ENCODE peak calls at places on chromosomes 6 and 20, in six cellular contexts. J is hepatocyte, V is tibial artery, C is RWPE2, F is pancreas, Z is thoracic aorta. R is an unnamed sample. For H3K4me1, the result is how much of the 10 kb centered on the place peaks cover.

GRCh38 chr6:130362128-130362527 is 3.7 kb upstream of the TMEM200A start:
- DNase-seq in Z (no peak), V (no peak), C (no peak), J (peak), F (no peak), R (no peak)

GRCh38 chr20:19022791-19023448 is 189.5 kb upstream of the SLC24A3 start:
- DNase-seq in V (no peak), C (no peak), J (no peak), F (no peak), Z (no peak), R (no peak)

GRCh38 chr20:34516874-34517542 is 786 bp downstream of the DYNLRB1 start:
- DNase-seq in F (no peak), J (peak), C (no peak), Z (no peak), V (no peak), R (no peak)

GRCh38 chr6:132198040-132198439 is 203.2 kb downstream of the MOXD1 start:
- DNase-seq in C (no peak), F (no peak), J (no peak), Z (no peak), V (no peak), R (no peak)

GRCh38 chr6:155883741-155884140 is 428.1 kb upstream of the NOX3 start:
- DNase-seq in J (no peak), F (no peak), Z (no peak), V (no peak), C (no peak), R (no peak)

GRCh38 chr6:46465294-46466165 is 25.7 kb downstream of the RCAN2 start:
- DNase-seq in Z (no peak), J (no peak), V (no peak), C (no peak), F (no peak), R (no peak)

GRCh38 chr20:10090588-10091166 is 55.9 kb downstream of the ANKEF1 start:
- DNase-seq in F (peak), V (no peak), J (peak), Z (no peak), C (no peak), R (peak)

GRCh38 chr6:8237668-8238067 is 135.3 kb upstream of the EEF1E1 start:
- DNase-seq in J (no peak), Z (no peak), C (no peak), V (no peak), F (no peak), R (no peak)

GRCh38 chr6:125183391-125183790 is 29.8 kb downstream of the TPD52L1 start:
- DNase-seq in V (no peak), C (no peak), Z (no peak), J (no peak), F (no peak), R (no peak)

GRCh38 chr6:137106183-137106582 is 61.4 kb upstream of the IL20RA start:
- DNase-seq in V (no peak), Z (no peak), F (no peak), J (no peak), C (no peak), R (no peak)

GRCh38 chr6:35177139-35177538 is 36.0 kb upstream of the TCP11 start:
- DNase-seq in V (no peak), C (no peak), Z (no peak), J (no peak), F (no peak), R (no peak)

GRCh38 chr20:41142241-41142640 is 4.9 kb downstream of the PLCG1 start:
- DNase-seq in J (no peak), C (no peak), Z (no peak), V (no peak), F (no peak), R (no peak)

GRCh38 chr6:17042422-17043147 is 59.3 kb upstream of the STMND1 start:
- DNase-seq in C (no peak), J (peak), Z (no peak), V (no peak), F (peak), R (no peak)

GRCh38 chr6:142764306-142764705 is 180.7 kb downstream of the HIVEP2 start:
- DNase-seq in V (no peak), C (no peak), Z (no peak), F (no peak), J (no peak), R (no peak)

GRCh38 chr6:41419385-41419784 is 84.0 kb downstream of the NCR2 start:
- DNase-seq in C (no peak), J (no peak), F (no peak), V (no peak), Z (no peak), R (no peak)

GRCh38 chr6:41023114-41023513 is 15.9 kb downstream of the UNC5CL start:
- DNase-seq in J (no peak), F (no peak), Z (no peak), V (no peak), C (no peak), R (no peak)

GRCh38 chr6:129621252-129621651 is 88.7 kb downstream of the ARHGAP18 start:
- DNase-seq in Z (no peak), V (no peak), C (no peak), J (no peak), F (no peak), R (peak)

GRCh38 chr6:96943535-96943934 is 19.0 kb downstream of the KLHL32 start:
- DNase-seq in C (no peak), V (no peak), Z (no peak), J (no peak), F (no peak), R (no peak)

GRCh38 chr20:6924681-6925080 is 157.2 kb downstream of the BMP2 start:
- DNase-seq in V (no peak), Z (no peak), C (no peak), J (no peak), F (no peak), R (no peak)

DNA sequence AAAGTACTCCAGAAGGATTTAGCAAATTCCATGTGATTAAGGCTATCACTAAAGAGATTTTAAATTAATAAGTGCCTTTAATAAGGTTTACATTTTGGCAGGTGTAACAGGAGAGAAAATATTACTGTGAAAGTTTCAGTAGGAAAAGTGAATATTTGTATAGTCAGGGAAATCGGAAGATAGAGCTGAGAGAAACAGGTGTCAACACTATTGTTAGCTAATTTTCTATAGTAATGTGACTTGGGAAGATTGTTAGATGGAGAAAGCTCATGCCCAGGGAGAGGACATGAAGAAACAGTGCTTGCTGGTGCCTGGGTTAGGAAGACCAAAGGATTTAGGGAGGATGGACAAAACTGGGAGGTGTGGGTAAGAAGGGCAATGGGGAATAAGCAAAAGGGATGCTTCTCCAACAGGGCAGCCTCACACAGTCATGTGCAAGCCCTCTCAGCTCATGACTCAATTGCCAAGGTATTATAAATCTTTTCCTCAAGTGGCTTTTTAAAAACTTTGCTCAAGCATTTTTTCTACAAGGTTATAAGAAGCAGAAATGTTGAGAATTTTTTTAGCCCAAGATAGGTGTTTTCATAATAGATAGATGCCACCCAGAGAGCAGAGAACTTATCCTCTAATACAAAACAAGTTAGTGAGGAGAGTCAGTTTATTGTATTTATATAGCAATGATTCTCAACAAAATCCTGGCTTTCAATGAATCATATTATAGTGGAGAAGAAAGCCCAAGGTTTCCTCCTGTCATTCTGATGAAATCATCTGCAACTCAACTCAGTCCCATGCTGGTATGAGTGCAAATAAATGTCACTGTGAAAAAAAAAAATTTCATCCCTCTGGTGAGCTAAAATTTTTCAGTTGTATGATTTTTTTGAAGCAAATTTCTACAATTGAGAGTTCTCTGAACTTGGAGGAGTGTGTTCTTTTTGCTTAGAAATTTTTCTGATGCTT is 325.1 kb upstream of the NT5E start:
- DNase-seq in V (no peak), C (no peak), F (no peak), Z (no peak), J (no peak), R (no peak)
- H3K27ac ChIP-seq in V (no peak), C (no peak), F (no peak), Z (no peak), J (no peak), R (no peak)

GRCh38 chr20:64066984-64067605 is 4.1 kb downstream of the TCEA2 start:
- DNase-seq in F (no peak), Z (no peak), V (no peak), J (no peak), C (no peak), R (no peak)

GRCh38 chr20:64064145-64064698 is 1.2 kb downstream of the TCEA2 start:
- DNase-seq in J (no peak), C (no peak), Z (no peak), F (no peak), V (peak), R (peak)

GRCh38 chr20:64063389-64064144 is 569 bp downstream of the TCEA2 start:
- DNase-seq in V (peak), C (peak), Z (no peak), F (no peak), J (peak), R (no peak)

GRCh38 chr20:64065973-64066341 is 3.0 kb downstream of the TCEA2 start:
- DNase-seq in J (no peak), F (no peak), C (no peak), Z (no peak), V (no peak), R (no peak)

DNA sequence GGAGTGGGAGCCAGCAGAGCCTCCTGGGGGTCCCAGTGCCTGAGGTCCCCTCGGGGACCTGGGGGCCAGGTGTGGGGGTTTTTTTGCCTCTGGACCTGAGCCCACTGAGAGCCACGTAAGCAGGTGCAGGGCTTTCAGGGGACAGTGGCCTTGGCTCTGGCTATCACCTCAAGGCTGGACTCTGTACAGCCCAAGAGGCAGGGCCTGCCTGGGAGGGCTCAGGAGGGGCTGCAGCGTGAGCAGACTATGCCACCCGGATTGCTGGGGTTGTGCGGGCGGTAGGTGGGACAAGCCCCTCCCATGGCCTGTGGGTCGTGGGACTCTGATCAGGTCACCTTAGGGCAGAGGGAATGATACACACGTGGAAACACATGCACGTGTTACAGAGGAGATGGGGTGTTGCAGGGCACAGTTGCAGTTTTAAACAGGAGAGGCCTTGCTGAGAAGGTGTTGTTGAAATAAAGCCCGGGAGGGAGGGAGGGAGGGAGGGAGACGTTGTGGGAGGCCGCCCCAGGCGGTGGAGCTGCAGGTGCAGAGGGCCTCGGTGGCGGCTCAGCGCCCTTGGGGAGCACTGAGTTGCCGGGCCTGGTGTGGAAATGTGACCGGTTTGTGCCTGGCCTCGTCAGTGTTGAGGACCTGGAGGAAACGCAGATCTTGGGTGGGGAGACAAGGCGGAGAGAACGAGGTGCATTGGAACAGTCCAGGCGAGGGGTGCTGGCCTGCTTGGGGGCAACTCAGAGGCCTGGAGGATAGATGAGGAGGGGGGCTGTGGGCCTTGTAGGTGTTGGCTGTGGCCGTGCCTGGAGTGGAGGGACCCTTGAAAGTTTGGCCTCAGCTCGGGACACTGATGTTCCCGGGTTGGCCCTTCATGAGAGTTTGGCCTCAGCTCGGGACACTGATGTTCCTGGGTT is 2.3 kb downstream of the TCEA2 start:
- DNase-seq in C (no peak), J (no peak), V (no peak), F (no peak), Z (no peak), R (no peak)
- H3K4me1 ChIP-seq in C (under half), J (under half), V (under half), F (under half), Z (under half), R (under half)

DNA sequence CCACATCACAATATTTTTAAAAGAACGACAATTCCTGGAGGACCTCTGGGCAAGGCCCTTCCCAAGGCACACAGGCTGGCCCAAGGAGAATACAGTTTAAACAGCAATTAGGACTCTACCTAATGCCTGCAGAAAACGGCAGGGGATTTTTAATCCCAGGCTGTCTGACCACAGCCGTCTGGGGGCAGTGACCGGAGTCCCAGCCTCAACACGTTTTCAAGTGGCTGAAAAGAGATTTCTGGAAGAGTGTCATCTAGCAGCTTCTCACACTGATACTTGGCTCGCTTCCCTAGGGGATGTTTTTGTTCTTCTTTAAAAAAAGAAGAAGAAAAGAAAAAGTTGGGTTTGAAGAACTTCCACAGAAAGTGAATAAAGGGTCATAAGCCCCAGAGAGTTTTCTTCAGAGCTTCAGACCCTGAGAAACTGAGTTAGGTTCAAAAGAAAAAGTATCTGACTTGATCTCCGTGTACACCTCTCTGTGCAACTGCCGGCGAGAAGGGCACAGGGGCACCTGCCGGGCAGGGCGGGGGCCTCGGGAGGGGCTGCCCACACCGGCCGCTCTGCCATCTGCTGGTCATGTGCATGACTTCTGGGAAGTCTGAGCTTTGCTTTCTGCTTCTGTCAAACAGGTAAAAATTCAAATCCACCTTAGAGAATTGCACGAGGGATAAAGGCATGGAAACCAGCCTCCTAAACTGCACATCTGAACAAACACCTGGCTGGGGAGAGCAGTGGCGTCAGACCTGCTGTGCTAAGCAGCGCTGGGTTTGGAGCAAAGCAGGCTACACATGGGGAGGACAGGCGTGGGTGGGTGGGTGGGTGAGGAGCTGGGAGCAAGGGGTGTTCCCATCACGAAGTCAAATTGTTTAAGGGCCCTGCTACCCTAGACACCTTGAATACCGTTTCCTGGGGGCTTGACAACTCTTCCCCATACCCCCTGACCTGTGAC is 33.0 kb downstream of the RRBP1 start:
- DNase-seq in C (no peak), Z (no peak), V (peak), J (no peak), F (peak), R (peak)
- H3K4me3 ChIP-seq in C (no peak), Z (no peak), V (no peak), J (no peak), F (no peak), R (no peak)

GRCh38 chr6:168226832-168227434 is 92.6 kb downstream of the DACT2 start:
- DNase-seq in J (no peak), C (no peak), V (no peak), Z (no peak), F (no peak), R (no peak)
- H3K27ac ChIP-seq in J (peak), C (no peak), V (no peak), Z (no peak), F (no peak), R (no peak)

DNA sequence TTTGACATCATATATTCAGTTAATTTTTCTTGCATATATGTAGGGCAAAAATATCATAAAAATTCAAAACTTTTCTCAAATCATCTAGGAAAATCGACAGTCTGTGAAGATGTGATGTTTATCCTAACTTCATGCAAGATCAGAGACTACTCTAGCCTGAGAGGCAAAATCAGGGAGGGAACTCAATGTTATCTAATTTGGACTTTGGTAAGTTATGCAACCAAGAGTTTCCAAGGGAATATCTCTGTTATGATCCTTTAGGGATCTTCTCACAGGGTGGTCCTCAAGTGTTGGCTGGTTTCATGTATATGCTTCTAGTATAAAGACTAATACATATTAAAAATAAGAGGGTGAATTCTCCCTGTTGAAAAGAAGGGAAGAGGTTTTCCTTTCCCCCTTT is 723.9 kb downstream of the KHDRBS2 start:
- DNase-seq in V (no peak), Z (no peak), C (no peak), J (no peak), F (no peak), R (no peak)
- H3K4me1 ChIP-seq in V (under half), Z (under half), C (under half), J (under half), F (under half), R (under half)

R was measured in stomach.